ENCODE peak calls at places on chromosomes 6 and 20, in nine cellular contexts. N, P, I, L, T, U, Z, Q and C are unnamed samples.
A peak's percentile ranks its signal among the peaks of the same experiment; 100 is the strongest.

GRCh38 chr20:50577175-50578018 is 67.2 kb downstream of the PTPN1 start:
- DNase-seq in N (no peak), P (peak; percentile 64), I (peak; percentile 94), L (no peak), T (no peak), U (peak; percentile 71), Z (no peak), Q (no peak), C (no peak)

GRCh38 chr6:32058511-32058963 is 20.3 kb downstream of the CYP21A2 start:
- DNase-seq in N (no peak), P (no peak), I (peak; percentile 50), L (no peak), T (no peak), U (no peak), Z (no peak), Q (no peak), C (no peak)

GRCh38 chr6:54813901-54814300 is 32.7 kb upstream of the FAM83B start:
- DNase-seq in N (no peak), P (no peak), I (no peak), L (no peak), T (no peak), U (no peak), Z (no peak), Q (no peak), C (no peak)

GRCh38 chr6:15689586-15690450 is 27.0 kb upstream of the DTNBP1 start:
- DNase-seq in N (no peak), P (no peak), I (no peak), L (no peak), T (no peak), U (no peak), Z (no peak), Q (no peak), C (no peak)

GRCh38 chr6:104087765-104088164 is 772.0 kb downstream of the HACE1 start:
- DNase-seq in N (no peak), P (no peak), I (no peak), L (no peak), T (no peak), U (no peak), Z (no peak), Q (no peak), C (no peak)

GRCh38 chr6:4928426-4928825 is 75.4 kb downstream of the RPP40 start:
- DNase-seq in N (no peak), P (no peak), I (no peak), L (peak; percentile 31), T (no peak), U (no peak), Z (no peak), Q (no peak), C (no peak)

GRCh38 chr6:23983691-23984090 is 142.3 kb upstream of the NRSN1 start:
- DNase-seq in N (no peak), P (no peak), I (no peak), L (no peak), T (no peak), U (no peak), Z (no peak), Q (no peak), C (no peak)

GRCh38 chr6:158621694-158622544 is 22.6 kb downstream of the DYNLT1 start:
- DNase-seq in N (no peak), P (peak; percentile 38), I (no peak), L (no peak), T (no peak), U (no peak), Z (peak; percentile 11), Q (no peak), C (no peak)

GRCh38 chr6:112372213-112372806 is 25.2 kb downstream of the RFPL4B start:
- DNase-seq in N (no peak), P (no peak), I (no peak), L (peak; percentile 55), T (no peak), U (no peak), Z (no peak), Q (peak; percentile 18), C (no peak)
- TF ChIP-seq CTCF in N (no peak), P (peak; percentile 38), I (peak; percentile 31), L (peak; percentile 69), T (peak; percentile 20), U (peak; percentile 47), Z (peak; percentile 46), Q (peak; percentile 33), C (no peak)

GRCh38 chr20:32363492-32363891 is 5.4 kb downstream of the ASXL1 start:
- DNase-seq in N (no peak), P (no peak), I (no peak), L (no peak), T (no peak), U (no peak), Z (no peak), Q (no peak), C (no peak)
- H3K4me3 ChIP-seq in N (no peak overlapping the region), P (no peak overlapping the region), I (peak overlapping the region; percentile 4), L (no peak overlapping the region), T (no peak overlapping the region), U (no peak overlapping the region), Z (no peak overlapping the region), Q (no peak overlapping the region), C (no peak overlapping the region)

GRCh38 chr6:26457796-26458688 is at the start of gene BTN2A1:
- DNase-seq in N (peak; percentile 66), P (peak; percentile 89), I (peak; percentile 81), L (peak; percentile 94), T (peak; percentile 89), U (peak; percentile 76), Z (peak; percentile 70), Q (peak; percentile 84), C (peak; percentile 91)
- H3K27ac ChIP-seq in N (peak within 1 kb of the TSS; percentile 32), P (peak within 1 kb of the TSS; percentile 98), I (peak within 1 kb of the TSS; percentile 93), L (peak within 1 kb of the TSS; percentile 48), T (peak within 1 kb of the TSS; percentile 94), U (peak within 1 kb of the TSS; percentile 95), Z (peak within 1 kb of the TSS; percentile 93), Q (peak within 1 kb of the TSS; percentile 67), C (peak within 1 kb of the TSS; percentile 91)

GRCh38 chr6:46894429-46894828 is 27.3 kb downstream of the ADGRF5 start:
- DNase-seq in N (no peak), P (no peak), I (no peak), L (no peak), T (no peak), U (no peak), Z (no peak), Q (no peak), C (no peak)
- TF ChIP-seq CTCF in N (no peak), P (no peak), I (no peak), L (no peak), T (no peak), U (no peak), Z (no peak), Q (no peak), C (no peak)

GRCh38 chr20:35742741-35743523 is 872 bp upstream of the RBM39 start:
- DNase-seq in N (no peak), P (no peak), I (no peak), L (no peak), T (peak; percentile 46), U (no peak), Z (no peak), Q (no peak), C (peak; percentile 49)

GRCh38 chr20:35738410-35739179 is 3.5 kb downstream of the RBM39 start:
- DNase-seq in N (no peak), P (no peak), I (no peak), L (no peak), T (no peak), U (no peak), Z (no peak), Q (no peak), C (no peak)

GRCh38 chr20:35739294-35740163 is 2.5 kb downstream of the RBM39 start:
- DNase-seq in N (no peak), P (no peak), I (no peak), L (peak; percentile 46), T (no peak), U (no peak), Z (no peak), Q (no peak), C (no peak)

GRCh38 chr20:35741892-35742740 is at the start of gene RBM39:
- DNase-seq in N (peak; percentile 99), P (peak; percentile 100), I (peak; percentile 100), L (peak; percentile 100), T (peak; percentile 100), U (peak; percentile 100), Z (peak; percentile 100), Q (peak; percentile 100), C (peak; percentile 100)

GRCh38 chr20:35743693-35744491 is 1.8 kb upstream of the RBM39 start:
- DNase-seq in N (peak; percentile 38), P (no peak), I (no peak), L (no peak), T (peak; percentile 34), U (peak; percentile 58), Z (no peak), Q (no peak), C (peak; percentile 77)
- H3K4me3 ChIP-seq in N (no peak overlapping the region), P (no peak overlapping the region), I (peak overlapping the region; percentile 94), L (no peak overlapping the region), T (peak overlapping the region; percentile 17), U (peak overlapping the region; percentile 85), Z (no peak overlapping the region), Q (peak overlapping the region; percentile 68), C (peak overlapping the region; percentile 47)